ENCODE peak calls at places on chromosomes 1 and 21, in six cellular contexts. U is CD8-positive, alpha-beta memory T cell; B is GM23248; L is MM.1S; S is adrenal gland; E is ovary. D is an unnamed sample.

GRCh38 chr1:21673277-21673780 is 4.2 kb upstream of the RAP1GAP start:
- DNase-seq in U (no peak), B (peak; percentile 71), L (no peak), S (peak; percentile 81), E (peak; percentile 59), D (no peak)

GRCh38 chr1:24149854-24150227 is 6.9 kb upstream of the IL22RA1 start:
- DNase-seq in U (no peak), B (peak; percentile 94), L (no peak), S (peak; percentile 52), E (no peak), D (no peak)

GRCh38 chr1:5686195-5686594 is 306.0 kb downstream of the NPHP4 start:
- DNase-seq in U (no peak), B (no peak), L (no peak), S (no peak), E (no peak), D (no peak)

GRCh38 chr1:200890818-200891773 is 3.6 kb upstream of the INAVA start:
- DNase-seq in U (no peak), B (peak; percentile 55), L (peak; percentile 82), S (no peak), E (no peak), D (peak; percentile 20)

GRCh38 chr1:41431490-41432350 is 52.8 kb downstream of the EDN2 start:
- DNase-seq in U (no peak), B (no peak), L (no peak), S (peak; percentile 52), E (peak; percentile 40), D (no peak)

GRCh38 chr1:243287128-243287470 is 31.3 kb downstream of the SDCCAG8 start:
- DNase-seq in U (no peak), B (no peak), L (no peak), S (no peak), E (no peak), D (no peak)

GRCh38 chr21:43759651-43760050 is 16.5 kb downstream of the CSTB start:
- DNase-seq in U (no peak), B (no peak), L (no peak), S (no peak), E (no peak), D (no peak)

GRCh38 chr1:153661111-153661708 is 2.7 kb downstream of the SNAPIN start:
- DNase-seq in U (no peak), B (no peak), L (no peak), S (no peak), E (no peak), D (no peak)

GRCh38 chr1:65253800-65254319 is 55.5 kb upstream of the DNAJC6 start:
- DNase-seq in U (no peak), B (peak; percentile 79), L (no peak), S (no peak), E (no peak), D (no peak)

GRCh38 chr1:184838374-184838995 is 83.8 kb upstream of the EDEM3 start:
- DNase-seq in U (no peak), B (peak; percentile 99), L (no peak), S (peak; percentile 87), E (peak; percentile 50), D (no peak)

GRCh38 chr1:14924012-14924452 is 229.5 kb upstream of the TMEM51 start:
- DNase-seq in U (no peak), B (peak; percentile 92), L (peak; percentile 79), S (peak; percentile 75), E (peak; percentile 79), D (peak; percentile 33)

GRCh38 chr1:240004086-240004749 is 87.5 kb upstream of the FMN2 start:
- DNase-seq in U (no peak), B (peak; percentile 40), L (no peak), S (no peak), E (no peak), D (peak; percentile 2)

GRCh38 chr1:162003825-162004205 is 19.9 kb downstream of the OLFML2B start:
- DNase-seq in U (no peak), B (peak; percentile 91), L (peak; percentile 9), S (peak; percentile 37), E (no peak), D (no peak)

GRCh38 chr1:19705464-19705863 is 40.8 kb downstream of the HTR6 start:
- DNase-seq in U (no peak), B (no peak), L (no peak), S (no peak), E (no peak), D (no peak)

GRCh38 chr1:31099283-31100063 is 34.0 kb upstream of the PUM1 start:
- DNase-seq in U (no peak), B (no peak), L (no peak), S (no peak), E (no peak), D (no peak)

GRCh38 chr1:178881950-178882349 is 11.1 kb upstream of the ANGPTL1 start:
- DNase-seq in U (no peak), B (no peak), L (no peak), S (no peak), E (no peak), D (no peak)

GRCh38 chr1:46065405-46065804 is 67.0 kb downstream of the PIK3R3 start:
- DNase-seq in U (no peak), B (no peak), L (peak; percentile 75), S (no peak), E (no peak), D (no peak)

GRCh38 chr1:244839656-244840055 is 4.2 kb downstream of the COX20 start:
- DNase-seq in U (no peak), B (no peak), L (no peak), S (no peak), E (no peak), D (no peak)

GRCh38 chr1:147169171-147169570 is 3.1 kb downstream of the PRKAB2 start:
- DNase-seq in U (no peak), B (no peak), L (no peak), S (no peak), E (no peak), D (no peak)

GRCh38 chr21:34543017-34543416 is 31.0 kb upstream of the KCNE1 start:
- DNase-seq in U (no peak), B (no peak), L (no peak), S (no peak), E (no peak), D (no peak)

GRCh38 chr21:29064850-29065481 is 8.5 kb downstream of the CCT8 start:
- DNase-seq in U (no peak), B (no peak), L (peak; percentile 70), S (no peak), E (no peak), D (no peak)

GRCh38 chr21:21860888-21861287 is 862.7 kb downstream of the NCAM2 start:
- DNase-seq in U (no peak), B (peak; percentile 13), L (no peak), S (no peak), E (no peak), D (no peak)

GRCh38 chr1:41003640-41004220 is 17.8 kb downstream of the SLFNL1 start:
- DNase-seq in U (peak; percentile 72), B (peak; percentile 99), L (peak; percentile 91), S (peak; percentile 99), E (peak; percentile 95), D (peak; percentile 88)

GRCh38 chr21:44870748-44871495 is 2.6 kb downstream of the PTTG1IP start:
- DNase-seq in U (no peak), B (no peak), L (no peak), S (peak; percentile 79), E (no peak), D (no peak)

GRCh38 chr1:52665173-52666020 is 32.4 kb downstream of the SHISAL2A start:
- DNase-seq in U (no peak), B (no peak), L (no peak), S (no peak), E (no peak), D (no peak)

GRCh38 chr1:98201640-98202039 is 280.8 kb upstream of the DPYD start:
- DNase-seq in U (no peak), B (peak; percentile 12), L (no peak), S (no peak), E (no peak), D (no peak)

GRCh38 chr1:58815680-58816071 is 31.8 kb upstream of the JUN start:
- DNase-seq in U (no peak), B (peak; percentile 48), L (no peak), S (peak; percentile 55), E (no peak), D (no peak)

GRCh38 chr1:38197566-38197965 is 151.0 kb upstream of the POU3F1 start:
- DNase-seq in U (no peak), B (no peak), L (no peak), S (no peak), E (no peak), D (no peak)

GRCh38 chr1:20601123-20601825 is 12.4 kb downstream of the CDA start:
- DNase-seq in U (no peak), B (peak; percentile 51), L (no peak), S (no peak), E (no peak), D (no peak)

GRCh38 chr1:210293191-210293607 is 35.5 kb upstream of the HHAT start:
- DNase-seq in U (no peak), B (peak; percentile 80), L (no peak), S (peak; percentile 36), E (peak; percentile 58), D (no peak)

GRCh38 chr1:92466702-92467101 is 20.0 kb downstream of the GFI1 start:
- DNase-seq in U (no peak), B (no peak), L (no peak), S (no peak), E (no peak), D (no peak)

GRCh38 chr1:219239518-219239917 is 65.8 kb downstream of the LYPLAL1 start:
- DNase-seq in U (no peak), B (no peak), L (no peak), S (no peak), E (no peak), D (no peak)

GRCh38 chr1:234871039-234871709 is 257.5 kb downstream of the TOMM20 start:
- DNase-seq in U (no peak), B (no peak), L (no peak), S (no peak), E (no peak), D (no peak)
- H3K27ac ChIP-seq in U (peak overlapping the region; percentile 22), B (no peak overlapping the region), L (no peak overlapping the region), S (no peak overlapping the region), E (no peak overlapping the region), D (no peak overlapping the region)

GRCh38 chr1:167043752-167044488 is 46.3 kb downstream of the GPA33 start:
- DNase-seq in U (peak; percentile 42), B (peak; percentile 55), L (peak; percentile 97), S (peak; percentile 46), E (peak; percentile 31), D (peak; percentile 37)
- H3K4me3 ChIP-seq in U (peak overlapping the region; percentile 58), B (peak overlapping the region; percentile 40), L (peak overlapping the region; percentile 72), S (peak overlapping the region; percentile 42), E (peak overlapping the region; percentile 26), D (peak overlapping the region; percentile 90)

GRCh38 chr21:42685954-42686500 is 32.6 kb downstream of the PDE9A start:
- DNase-seq in U (no peak), B (no peak), L (no peak), S (no peak), E (no peak), D (no peak)
- H3K4me1 ChIP-seq in U (peaks cover 42% of the 10 kb centered on the region), B (no peaks in the 10 kb centered on the region), L (no peaks in the 10 kb centered on the region), S (no peaks in the 10 kb centered on the region), E (no peaks in the 10 kb centered on the region), D (peaks cover 32% of the 10 kb centered on the region)

DNA sequence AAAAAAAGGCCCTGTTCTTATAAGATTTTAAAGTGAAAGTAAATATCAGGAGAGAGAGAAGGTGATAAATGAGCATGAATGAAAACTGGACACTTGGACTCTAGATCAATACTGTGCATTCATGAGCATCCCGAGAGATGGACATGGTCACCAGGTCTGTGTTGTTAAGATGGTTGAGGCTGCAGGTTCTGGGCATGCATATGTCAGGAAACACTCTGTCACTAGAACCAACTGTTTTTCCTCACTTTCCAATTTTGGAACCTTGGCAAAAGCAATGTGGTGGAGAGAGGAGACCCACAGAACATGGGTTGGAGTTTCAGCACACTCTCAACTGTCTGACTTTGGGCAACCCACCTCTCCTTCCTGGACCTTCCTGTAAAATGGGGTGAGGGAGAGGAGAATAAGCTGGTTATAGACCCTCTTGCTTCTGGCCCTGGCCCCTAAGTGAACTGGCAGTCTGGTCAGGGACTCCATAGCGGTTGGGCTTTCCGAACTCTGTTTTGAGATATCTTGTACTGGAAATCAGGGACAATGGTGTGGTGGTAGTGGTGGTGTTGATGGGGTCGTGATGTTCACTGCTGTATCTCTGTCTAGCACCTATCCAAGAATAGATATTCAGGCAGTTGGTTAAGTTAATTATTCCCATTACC is 4.2 kb downstream of the MAN1C1 start:
- DNase-seq in U (no peak), B (no peak), L (no peak), S (no peak), E (no peak), D (no peak)
- H3K27ac ChIP-seq in U (no peak overlapping the region), B (no peak overlapping the region), L (peak overlapping the region; percentile 92), S (no peak overlapping the region), E (no peak overlapping the region), D (peak overlapping the region; percentile 17)

D was measured in CD4-positive, CD25-positive, alpha-beta regulatory T cell.